ENCODE peak calls at places on chromosomes 12 and 14, in five cellular contexts. D is GM23338, A is uterus, S is left ventricle myocardium inferior, M is body of pancreas. Z is an unnamed sample.

GRCh38 chr12:77435446-77436091 is 370.2 kb upstream of the E2F7 start:
- DNase-seq in D (no peak), S (no peak), M (no peak), A (no peak), Z (no peak)

GRCh38 chr14:104442611-104443390 is 136.8 kb upstream of the C14orf180 start:
- DNase-seq in D (no peak), A (no peak), M (no peak), S (no peak), Z (peak)

GRCh38 chr12:94145231-94145979 is 3.0 kb upstream of the PLXNC1 start:
- DNase-seq in D (no peak), M (no peak), S (no peak), A (peak), Z (no peak)

GRCh38 chr12:11576104-11576503 is 73.4 kb upstream of the ETV6 start:
- DNase-seq in M (no peak), A (no peak), S (no peak), D (no peak), Z (no peak)

GRCh38 chr14:89973234-89973823 is 17.6 kb downstream of the TDP1 start:
- DNase-seq in A (peak), M (peak), D (peak), S (peak), Z (peak)

GRCh38 chr12:6839482-6840201 is 1.1 kb upstream of the GNB3 start:
- DNase-seq in S (no peak), M (no peak), D (peak), A (no peak), Z (no peak)

GRCh38 chr14:30002859-30003258 is 75.2 kb upstream of the PRKD1 start:
- DNase-seq in S (no peak), D (no peak), M (no peak), A (no peak), Z (no peak)

GRCh38 chr14:73746540-73747385 is 32.6 kb upstream of the PNMA1 start:
- DNase-seq in A (no peak), M (no peak), S (no peak), D (no peak), Z (no peak)

GRCh38 chr14:77653473-77653872 is 37.0 kb upstream of the SPTLC2 start:
- DNase-seq in D (peak), M (no peak), A (no peak), S (no peak), Z (no peak)

GRCh38 chr12:86148612-86149011 is 107.6 kb downstream of the MGAT4C start:
- DNase-seq in A (no peak), S (no peak), D (no peak), M (no peak), Z (no peak)

GRCh38 chr14:64806202-64806861 is 73.4 kb downstream of the SPTB start:
- DNase-seq in A (no peak), S (no peak), D (no peak), M (peak), Z (peak)

GRCh38 chr12:96578526-96579125 is 89.2 kb downstream of the CFAP54 start:
- DNase-seq in M (no peak), A (no peak), D (peak), S (no peak), Z (peak)

GRCh38 chr14:92649934-92650545 is 98.4 kb downstream of the LGMN start:
- DNase-seq in D (no peak), A (peak), S (peak), M (no peak), Z (peak)

GRCh38 chr12:118645219-118645618 is 268.9 kb downstream of the SUDS3 start:
- DNase-seq in S (peak), A (no peak), D (peak), M (peak), Z (no peak)

GRCh38 chr12:108820700-108821406 is 36.5 kb downstream of the SSH1 start:
- DNase-seq in D (no peak), S (no peak), M (no peak), A (no peak), Z (no peak)

GRCh38 chr12:6602526-6602925 is 4.7 kb downstream of the CHD4 start:
- DNase-seq in D (no peak), M (no peak), S (no peak), A (no peak), Z (no peak)

GRCh38 chr12:52249041-52249461 is 16.0 kb downstream of the KRT7 start:
- DNase-seq in M (peak), S (peak), A (peak), D (no peak), Z (peak)
- H3K4me3 ChIP-seq in M (no peak), S (no peak), A (no peak), D (no peak), Z (no peak)

DNA sequence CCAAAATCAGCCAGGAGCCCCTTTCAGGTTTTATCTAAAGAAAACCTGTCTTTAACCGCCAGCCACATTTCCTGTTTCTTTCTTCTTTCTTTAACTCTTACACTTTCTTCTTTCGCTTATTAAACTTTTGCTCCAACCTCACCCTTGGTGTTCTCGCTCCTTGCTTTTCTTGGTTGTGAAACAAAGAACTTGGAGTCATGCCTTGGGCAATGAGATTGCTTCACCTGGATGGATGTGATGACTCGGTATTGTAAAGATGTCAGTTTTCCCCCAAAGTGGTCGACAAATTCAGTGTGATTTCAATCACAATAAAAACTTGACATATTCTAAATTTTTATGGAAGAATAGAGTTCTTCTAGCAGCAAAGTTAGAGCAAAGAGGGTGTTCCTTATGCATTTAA is 16.2 kb upstream of the TCL1A start:
- DNase-seq in A (no peak), S (no peak), M (no peak), D (no peak), Z (no peak)
- H3K4me3 ChIP-seq in A (no peak), S (no peak), M (no peak), D (no peak), Z (no peak)

DNA sequence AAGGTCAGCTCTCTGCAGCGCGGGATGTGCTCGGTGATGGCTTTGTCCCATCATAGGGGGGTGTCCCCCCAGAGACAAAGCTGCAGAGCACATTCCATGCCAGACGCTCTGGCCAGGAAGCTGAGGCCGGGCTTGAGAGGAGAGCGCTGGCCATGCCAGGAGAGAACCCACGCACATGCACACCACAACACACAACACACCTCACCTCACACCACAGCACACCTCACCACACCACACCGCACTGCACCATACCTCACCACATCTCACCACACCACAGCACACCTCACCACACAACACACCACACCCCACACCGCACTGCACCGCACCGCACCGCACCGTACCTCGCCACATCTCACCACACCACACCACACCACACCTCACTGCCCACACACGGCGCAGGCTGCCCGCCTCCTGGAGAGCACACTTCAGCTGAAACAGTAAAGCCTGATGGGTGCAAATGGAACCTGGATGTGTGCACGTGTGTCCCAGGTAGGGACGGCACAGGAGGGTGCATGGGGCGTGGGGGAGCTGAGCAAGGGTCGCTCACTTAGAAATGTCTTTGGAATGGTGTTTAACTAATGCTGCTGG is 10.8 kb downstream of the ANKRD9 start:
- DNase-seq in M (no peak), D (no peak), S (no peak), A (no peak), Z (no peak)
- H3K4me3 ChIP-seq in M (no peak), D (no peak), S (peak), A (no peak), Z (no peak)

GRCh38 chr14:98956181-98956580 is 315.8 kb downstream of the BCL11B start:
- DNase-seq in D (no peak), M (no peak), A (no peak), S (no peak), Z (no peak)
- H3K4me3 ChIP-seq in D (no peak), M (no peak), A (no peak), S (no peak), Z (no peak)

DNA sequence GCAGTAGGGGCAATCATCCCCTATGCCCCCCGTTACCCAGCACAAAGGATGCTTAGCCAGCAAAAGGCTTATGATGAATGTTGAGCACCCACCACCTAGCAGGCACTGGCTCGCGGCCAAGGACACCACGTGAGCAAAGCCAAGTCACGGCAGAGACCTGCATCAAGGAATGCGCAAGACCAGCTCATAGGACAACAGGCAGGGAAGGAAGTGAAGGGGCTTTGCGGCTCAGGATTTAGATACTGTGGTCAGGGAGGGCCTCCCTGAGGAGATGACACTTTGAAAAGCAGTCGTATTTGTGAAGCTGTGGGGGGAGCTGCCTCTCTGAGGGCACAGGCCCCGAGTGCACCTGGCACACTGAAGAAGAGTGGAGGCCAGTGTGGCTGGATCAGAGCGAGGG is 32.8 kb downstream of the SH2B3 start:
- DNase-seq in M (no peak), A (no peak), D (peak), S (no peak), Z (no peak)
- H3K4me3 ChIP-seq in M (no peak), A (no peak), D (no peak), S (no peak), Z (no peak)

DNA sequence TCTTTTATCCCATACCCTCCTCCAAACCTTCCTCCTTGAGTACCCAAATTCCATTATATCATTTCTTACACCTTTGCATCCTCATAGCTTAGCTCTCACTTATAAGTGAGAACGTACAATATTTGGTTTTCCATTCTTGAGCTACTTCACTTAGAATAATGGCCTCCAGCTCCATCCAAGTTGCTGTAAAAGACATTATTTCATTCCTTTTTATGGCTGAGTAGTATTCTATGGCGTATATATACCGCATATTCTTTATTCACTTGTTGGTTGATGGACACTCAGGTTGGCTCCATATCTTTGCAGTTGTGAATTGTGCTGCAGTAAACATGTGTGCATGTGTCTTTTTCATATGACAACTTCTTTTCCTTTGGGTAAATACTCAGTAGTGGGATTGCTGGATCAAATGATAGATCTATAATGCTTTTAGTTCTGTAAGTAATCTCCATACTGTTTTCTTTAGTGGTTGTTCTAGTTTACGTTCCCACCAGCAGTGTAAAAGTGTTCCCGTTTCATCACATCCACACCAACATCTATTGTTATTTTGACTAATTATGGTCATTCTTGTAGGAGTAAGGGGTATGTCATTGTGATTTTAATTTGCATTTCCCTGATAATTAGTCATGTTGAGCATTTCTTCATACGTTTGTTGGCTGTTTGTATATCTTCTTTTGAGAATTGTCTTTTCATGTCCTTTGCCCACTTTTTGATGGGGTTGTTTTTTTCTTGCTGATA is 10.1 kb downstream of the RAB21 start:
- DNase-seq in S (no peak), A (no peak), D (no peak), M (no peak), Z (no peak)
- H3K4me3 ChIP-seq in S (no peak), A (no peak), D (no peak), M (no peak), Z (no peak)

GRCh38 chr14:21068521-21069387 is 1.4 kb upstream of the ARHGEF40 start:
- DNase-seq in A (peak), S (peak), M (peak), D (peak), Z (peak)
- H3K4me3 ChIP-seq in A (peak), S (peak), M (no peak), D (peak), Z (peak)

GRCh38 chr12:50785406-50785805 is 21.5 kb downstream of the ATF1 start:
- DNase-seq in M (no peak), D (no peak), S (no peak), A (no peak), Z (no peak)
- H3K4me3 ChIP-seq in M (no peak), D (no peak), S (no peak), A (no peak), Z (no peak)

GRCh38 chr12:117363263-117363662 is 1.8 kb upstream of the NOS1 start:
- DNase-seq in A (no peak), M (no peak), S (no peak), D (peak), Z (no peak)

GRCh38 chr12:117360551-117361311 is 695 bp downstream of the NOS1 start:
- DNase-seq in S (no peak), D (peak), M (no peak), A (no peak), Z (no peak)

GRCh38 chr12:117361312-117361670 is at the start of gene NOS1:
- DNase-seq in S (no peak), D (peak), A (no peak), M (no peak), Z (no peak)

GRCh38 chr12:117362391-117362790 is 965 bp upstream of the NOS1 start:
- DNase-seq in D (no peak), S (no peak), A (no peak), M (no peak), Z (no peak)

GRCh38 chr12:117361905-117362304 is 479 bp upstream of the NOS1 start:
- DNase-seq in S (no peak), D (peak), M (no peak), A (no peak), Z (no peak)
- H3K4me3 ChIP-seq in S (no peak), D (peak), M (no peak), A (no peak), Z (no peak)

DNA sequence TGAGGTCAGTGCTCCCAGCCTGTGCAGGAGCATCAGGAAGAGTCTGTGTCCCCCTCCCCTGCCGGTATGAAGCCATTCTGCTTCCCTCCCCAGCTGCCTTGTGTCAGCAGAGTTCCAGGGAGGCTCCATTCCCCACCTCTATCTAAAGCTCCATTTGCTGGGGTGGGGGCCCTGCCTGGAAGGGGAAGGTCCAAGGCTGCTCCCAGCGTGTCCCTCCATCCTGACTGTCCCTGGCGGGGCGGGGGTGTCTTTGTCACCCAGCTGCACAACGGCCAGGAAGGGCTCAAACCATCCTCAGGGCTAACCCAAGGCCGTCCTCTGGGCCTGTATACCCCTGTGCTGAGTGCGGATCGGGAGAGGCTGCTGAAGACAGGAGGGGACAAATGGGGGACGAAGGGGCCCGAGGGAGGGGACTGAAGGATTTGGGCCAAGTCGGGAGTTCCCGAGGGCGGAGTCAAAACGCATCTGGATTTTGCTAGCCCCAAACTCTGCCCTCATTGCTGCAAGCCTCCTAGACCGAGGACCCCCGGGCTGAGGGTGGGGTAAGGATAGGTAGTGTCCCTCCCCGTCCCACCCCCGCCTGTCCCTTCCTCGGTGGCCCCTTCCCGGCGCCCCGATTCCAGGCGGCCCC is 737 bp upstream of the ACVRL1 start:
- DNase-seq in M (no peak), A (peak), S (no peak), D (peak), Z (no peak)
- H3K4me3 ChIP-seq in M (no peak), A (peak), S (peak), D (peak), Z (peak)